ENCODE peak calls at places on chromosomes 12 and 14, in eight cellular contexts. P, E, X, K, T, J, H and A are unnamed samples.

GRCh38 chr14:47674148-47674545 is 1.3 kb downstream of the MDGA2 start:
- DNase-seq in P (peak; percentile 60), E (no peak), X (peak; percentile 65), K (no peak), T (no peak), J (no peak), H (no peak), A (peak; percentile 35)

GRCh38 chr12:109863961-109864712 is 16.2 kb downstream of the GLTP start:
- DNase-seq in P (no peak), E (no peak), X (no peak), K (no peak), T (no peak), J (no peak), H (peak; percentile 51), A (no peak)

GRCh38 chr12:40236357-40236850 is 11.6 kb downstream of the LRRK2 start:
- DNase-seq in P (no peak), E (no peak), X (no peak), K (no peak), T (no peak), J (no peak), H (no peak), A (no peak)

GRCh38 chr12:98606367-98606985 is 13.0 kb downstream of the SLC25A3 start:
- DNase-seq in P (no peak), E (no peak), X (no peak), K (no peak), T (no peak), J (no peak), H (no peak), A (no peak)

GRCh38 chr12:76158518-76159321 is 74.2 kb upstream of the NAP1L1 start:
- DNase-seq in P (peak; percentile 59), E (peak; percentile 36), X (peak; percentile 45), K (peak; percentile 78), T (peak; percentile 21), J (peak; percentile 76), H (peak; percentile 93), A (peak; percentile 50)

GRCh38 chr12:31896514-31897039 is 62.6 kb upstream of the RESF1 start:
- DNase-seq in P (no peak), E (no peak), X (no peak), K (peak; percentile 39), T (no peak), J (peak; percentile 77), H (no peak), A (no peak)

GRCh38 chr12:96698965-96699364 is 208.1 kb upstream of the NEDD1 start:
- DNase-seq in P (no peak), E (no peak), X (no peak), K (no peak), T (no peak), J (no peak), H (peak; percentile 7), A (no peak)

GRCh38 chr12:67006612-67007011 is 262.5 kb upstream of the CAND1 start:
- DNase-seq in P (no peak), E (no peak), X (no peak), K (no peak), T (no peak), J (no peak), H (no peak), A (no peak)

GRCh38 chr14:50823763-50824636 is 7.0 kb downstream of the NIN start:
- DNase-seq in P (no peak), E (no peak), X (no peak), K (no peak), T (no peak), J (no peak), H (no peak), A (no peak)

GRCh38 chr14:94682736-94683135 is 70.5 kb downstream of the SERPINA3 start:
- DNase-seq in P (no peak), E (no peak), X (no peak), K (no peak), T (no peak), J (no peak), H (no peak), A (no peak)

GRCh38 chr14:90040411-90040810 is 21.4 kb upstream of the KCNK13 start:
- DNase-seq in P (no peak), E (no peak), X (no peak), K (no peak), T (no peak), J (no peak), H (no peak), A (no peak)

GRCh38 chr14:57999471-57999870 is 133.6 kb upstream of the SLC35F4 start:
- DNase-seq in P (no peak), E (no peak), X (no peak), K (no peak), T (no peak), J (no peak), H (peak; percentile 1), A (no peak)

GRCh38 chr14:82029038-82029437 is 495.4 kb upstream of the SEL1L start:
- DNase-seq in P (no peak), E (no peak), X (no peak), K (no peak), T (no peak), J (no peak), H (no peak), A (no peak)

GRCh38 chr14:36344211-36344610 is 23.8 kb upstream of the MBIP start:
- DNase-seq in P (no peak), E (no peak), X (no peak), K (no peak), T (no peak), J (no peak), H (peak; percentile 12), A (no peak)

GRCh38 chr14:68913516-68913915 is 65.6 kb downstream of the ACTN1 start:
- DNase-seq in P (no peak), E (no peak), X (no peak), K (no peak), T (no peak), J (no peak), H (no peak), A (no peak)

GRCh38 chr14:55028066-55028465 is 1.0 kb downstream of the SOCS4 start:
- DNase-seq in P (no peak), E (no peak), X (no peak), K (no peak), T (no peak), J (no peak), H (no peak), A (no peak)

DNA sequence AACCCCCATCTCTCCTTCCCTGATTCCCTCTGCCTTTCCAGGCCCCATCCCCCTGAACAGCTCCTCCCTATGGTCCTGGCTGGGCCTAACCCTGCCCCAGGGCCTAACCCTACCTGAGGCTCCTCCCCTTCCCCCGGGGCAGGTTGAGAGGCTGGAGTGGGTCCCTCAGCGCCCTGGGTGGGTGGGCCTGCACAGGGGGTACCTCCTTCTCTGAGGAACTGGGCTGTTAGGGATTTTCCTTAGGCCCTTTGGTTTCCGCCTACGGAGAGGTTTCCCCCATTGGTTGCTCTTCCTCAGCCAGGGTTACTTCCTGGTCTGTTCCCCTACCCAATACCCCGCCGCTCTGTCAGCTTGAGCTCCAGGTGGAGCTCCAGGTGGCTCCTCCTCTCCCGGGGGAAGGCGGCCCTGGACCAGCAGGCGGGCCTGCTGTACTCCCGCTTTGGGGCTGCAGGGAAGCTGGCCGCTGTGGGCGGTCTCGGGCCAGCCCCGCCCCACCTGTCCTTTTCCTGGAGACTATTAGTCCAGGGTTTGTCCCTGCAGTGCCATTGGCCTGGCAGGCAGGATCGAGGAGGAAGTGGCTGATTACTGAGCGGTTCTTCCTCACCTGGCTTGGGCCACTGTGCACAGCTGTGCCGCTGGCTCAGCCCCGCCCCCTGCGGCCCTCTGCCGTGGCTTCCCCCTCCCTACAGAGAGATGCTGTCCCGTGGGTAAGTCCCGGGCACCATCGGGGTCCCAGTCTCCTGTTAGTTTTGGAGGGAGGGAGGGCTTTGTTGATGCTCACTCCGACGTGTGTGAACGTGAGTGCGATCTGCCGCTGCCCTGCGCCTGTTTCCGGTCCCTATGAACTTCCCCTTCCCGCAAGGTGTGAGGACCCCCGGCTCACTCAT is 2.5 kb downstream of the C12orf57 start:
- DNase-seq in P (peak; percentile 80), E (peak; percentile 97), X (peak; percentile 85), K (peak; percentile 98), T (peak; percentile 99), J (peak; percentile 81), H (no peak), A (no peak)
- TF ChIP-seq CTCF in P (no peak), E (no peak), X (no peak), K (no peak), T (peak; percentile 24), J (no peak), H (no peak), A (no peak)

DNA sequence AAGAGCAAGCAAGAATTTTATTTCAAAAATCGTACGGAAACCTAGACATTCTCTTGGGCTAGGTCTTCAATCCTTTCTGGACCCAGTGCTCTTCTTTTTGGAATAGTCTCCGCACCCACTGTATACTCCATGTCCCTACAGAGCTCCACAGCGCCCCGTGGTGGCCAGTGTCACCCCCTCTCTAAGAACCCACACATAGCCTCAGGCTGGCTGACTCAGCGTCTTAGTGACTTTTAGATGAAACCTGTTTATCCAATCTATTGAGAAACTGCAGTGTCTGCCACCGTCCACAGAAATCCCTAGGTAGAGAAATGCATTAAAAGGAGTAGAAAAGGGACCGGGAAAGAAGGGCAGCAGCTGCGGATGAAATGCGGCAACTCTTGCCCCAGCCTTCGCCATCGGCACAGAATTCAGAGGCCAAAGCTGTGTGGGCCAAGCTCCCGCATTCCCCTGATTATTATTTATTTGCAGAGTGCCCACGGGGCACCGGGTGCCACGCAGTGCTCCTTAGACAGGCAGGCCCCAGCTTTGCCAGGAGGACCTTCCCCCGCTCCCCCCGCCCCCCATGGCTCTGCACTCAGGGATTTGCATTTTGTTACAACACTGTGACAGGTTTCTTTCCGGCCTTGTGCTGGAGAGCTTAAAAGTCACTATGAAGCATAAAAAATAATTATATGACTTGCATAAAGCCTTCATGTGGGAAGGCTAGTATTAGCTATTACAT is 170.1 kb upstream of the FKBP4 start:
- DNase-seq in P (peak; percentile 73), E (no peak), X (peak; percentile 45), K (no peak), T (no peak), J (peak; percentile 36), H (no peak), A (peak; percentile 20)
- TF ChIP-seq CTCF in P (peak; percentile 47), E (no peak), X (no peak), K (no peak), T (peak; percentile 60), J (peak; percentile 66), H (peak; percentile 34), A (peak; percentile 73)

GRCh38 chr14:92591346-92591745 is 77.8 kb downstream of the RIN3 start:
- DNase-seq in P (no peak), E (no peak), X (no peak), K (no peak), T (no peak), J (no peak), H (no peak), A (no peak)

GRCh38 chr14:92586001-92586947 is 72.7 kb downstream of the RIN3 start:
- DNase-seq in P (no peak), E (no peak), X (no peak), K (no peak), T (no peak), J (no peak), H (peak; percentile 99), A (no peak)

GRCh38 chr14:92586966-92587365 is 73.4 kb downstream of the RIN3 start:
- DNase-seq in P (no peak), E (no peak), X (no peak), K (no peak), T (no peak), J (no peak), H (no peak), A (no peak)

GRCh38 chr14:92590941-92591340 is 77.4 kb downstream of the RIN3 start:
- DNase-seq in P (no peak), E (no peak), X (no peak), K (no peak), T (no peak), J (no peak), H (peak; percentile 45), A (no peak)

GRCh38 chr14:92589213-92589852 is 75.8 kb downstream of the RIN3 start:
- DNase-seq in P (no peak), E (no peak), X (no peak), K (no peak), T (no peak), J (no peak), H (peak; percentile 40), A (no peak)
- TF ChIP-seq CTCF in P (peak; percentile 37), E (no peak), X (peak; percentile 28), K (peak; percentile 28), T (peak; percentile 53), J (peak; percentile 35), H (peak; percentile 59), A (peak; percentile 47)

GRCh38 chr12:114221976-114222630 is 183.8 kb downstream of the TBX5 start:
- DNase-seq in P (no peak), E (no peak), X (no peak), K (no peak), T (no peak), J (no peak), H (peak; percentile 22), A (no peak)
- TF ChIP-seq CTCF in P (no peak), E (no peak), X (no peak), K (no peak), T (no peak), J (no peak), H (no peak), A (no peak)